ENCODE peak calls at places on chromosomes 13 and 19, in five cellular contexts. U is adrenal gland, Z is uterus, O is Peyer's patch, G is IMR-90. V is an unnamed sample.

GRCh38 chr13:21637296-21637695 is 33.3 kb upstream of the MICU2 start:
- DNase-seq in O (no peak), G (peak; percentile 43), U (peak; percentile 64), Z (no peak), V (peak; percentile 82)

GRCh38 chr13:25683056-25683455 is 311.3 kb downstream of the ATP8A2 start:
- DNase-seq in O (no peak), Z (no peak), G (no peak), U (no peak), V (no peak)

GRCh38 chr13:106499905-106500304 is 35.6 kb downstream of the EFNB2 start:
- DNase-seq in Z (no peak), O (no peak), G (peak; percentile 47), U (no peak), V (no peak)

GRCh38 chr19:40763963-40764362 is 11.4 kb upstream of the MIA start:
- DNase-seq in G (no peak), U (no peak), Z (no peak), O (no peak), V (no peak)

GRCh38 chr19:2261438-2262172 is 5.4 kb upstream of the JSRP1 start:
- DNase-seq in Z (no peak), O (peak; percentile 54), G (no peak), U (peak; percentile 60), V (peak; percentile 60)

GRCh38 chr19:54937926-54938325 is 9.4 kb downstream of the NLRP7 start:
- DNase-seq in Z (no peak), G (no peak), U (no peak), O (peak; percentile 33), V (no peak)

GRCh38 chr13:78334059-78334458 is 269.3 kb downstream of the POU4F1 start:
- DNase-seq in Z (no peak), U (no peak), G (no peak), O (no peak), V (no peak)

GRCh38 chr19:23318143-23318542 is 67.9 kb upstream of the ZNF724 start:
- DNase-seq in G (peak; percentile 10), U (no peak), Z (no peak), O (no peak), V (no peak)

GRCh38 chr19:449916-450315 is 10.9 kb downstream of the SHC2 start:
- DNase-seq in U (no peak), G (no peak), O (no peak), Z (no peak), V (no peak)

GRCh38 chr19:40006273-40006691 is 9.4 kb downstream of the ZNF546 start:
- DNase-seq in U (no peak), O (no peak), G (peak; percentile 95), Z (no peak), V (no peak)

GRCh38 chr19:35816846-35817245 is 4.2 kb upstream of the PRODH2 start:
- DNase-seq in O (no peak), G (no peak), Z (no peak), U (no peak), V (no peak)

GRCh38 chr13:46852168-46852567 is 44.7 kb downstream of the HTR2A start:
- DNase-seq in G (no peak), Z (no peak), U (no peak), O (no peak), V (no peak)

GRCh38 chr13:64579331-64579730 is 2650.8 kb downstream of the PCDH9 start:
- DNase-seq in Z (no peak), G (no peak), U (no peak), O (no peak), V (no peak)

GRCh38 chr19:3358392-3358918 is 7.9 kb upstream of the NFIC start:
- DNase-seq in G (no peak), U (no peak), Z (no peak), O (no peak), V (no peak)

GRCh38 chr13:75079226-75079625 is 402.7 kb downstream of the TBC1D4 start:
- DNase-seq in Z (no peak), G (peak; percentile 66), O (no peak), U (no peak), V (no peak)

GRCh38 chr13:113972451-113973217 is 1.2 kb downstream of the C13orf46 start:
- DNase-seq in Z (no peak), U (no peak), G (peak; percentile 28), O (no peak), V (no peak)

GRCh38 chr13:107866666-107867623 is 348.4 kb downstream of the LIG4 start:
- DNase-seq in O (no peak), U (no peak), G (peak; percentile 66), Z (no peak), V (no peak)

GRCh38 chr13:90792335-90792734 is 555.2 kb upstream of the MIR17HG start:
- DNase-seq in O (no peak), U (no peak), G (no peak), Z (no peak), V (no peak)

GRCh38 chr13:108957369-108958012 is 328.1 kb downstream of the MYO16 start:
- DNase-seq in Z (no peak), G (peak; percentile 85), O (no peak), U (peak; percentile 55), V (no peak)

GRCh38 chr13:21234537-21234936 is 58.1 kb downstream of the MRPL57 start:
- DNase-seq in G (no peak), U (no peak), Z (no peak), O (no peak), V (no peak)

GRCh38 chr19:36054119-36054732 is at the start of gene THAP8:
- DNase-seq in G (peak; percentile 99), Z (peak; percentile 100), O (peak; percentile 100), U (peak; percentile 100), V (peak; percentile 100)

GRCh38 chr19:343941-344624 is 513 bp downstream of the MIER2 start:
- DNase-seq in Z (peak; percentile 27), G (no peak), O (no peak), U (no peak), V (no peak)

GRCh38 chr19:55668603-55669348 is 6.2 kb upstream of the EPN1 start:
- DNase-seq in O (no peak), G (no peak), Z (no peak), U (no peak), V (no peak)

GRCh38 chr13:23724196-23724970 is 154.2 kb downstream of the TNFRSF19 start:
- DNase-seq in G (peak; percentile 71), Z (no peak), O (no peak), U (no peak), V (no peak)
- TF ChIP-seq POLR2A in G (no peak), Z (no peak), O (no peak), U (no peak), V (no peak)

DNA sequence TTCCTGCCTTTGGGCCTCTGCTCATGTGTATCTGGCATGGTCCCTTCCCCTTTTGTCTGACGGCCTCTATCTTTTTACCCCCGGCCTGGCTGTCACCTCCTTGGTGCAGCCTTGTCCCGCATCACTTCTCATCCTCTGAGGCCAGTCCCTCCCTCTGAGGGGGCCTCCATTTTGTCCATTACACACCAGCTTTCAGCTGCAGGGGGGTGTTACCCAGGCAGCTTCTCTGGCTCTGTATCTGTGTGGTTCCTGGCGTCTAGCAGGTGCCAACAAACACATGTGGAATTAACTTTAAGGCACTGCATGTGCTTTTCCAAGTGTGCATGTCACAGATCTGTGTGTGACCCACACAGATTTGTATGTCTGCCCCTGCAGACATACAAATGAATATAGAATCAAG is 52.4 kb downstream of the LYL1 start:
- DNase-seq in O (no peak), G (no peak), U (no peak), Z (no peak), V (no peak)
- H3K27me3 ChIP-seq in O (no peaks in the 10 kb centered on the region), G (no peaks in the 10 kb centered on the region), U (no peaks in the 10 kb centered on the region), Z (no peaks in the 10 kb centered on the region), V (no peaks in the 10 kb centered on the region)

GRCh38 chr13:52847682-52848432 is 583 bp downstream of the PCDH8 start:
- DNase-seq in G (no peak), Z (no peak), O (no peak), U (no peak), V (no peak)

GRCh38 chr13:52846567-52847321 is 1.7 kb downstream of the PCDH8 start:
- DNase-seq in U (peak; percentile 62), G (peak; percentile 2), O (no peak), Z (no peak), V (no peak)

GRCh38 chr13:52847322-52847681 is 1.1 kb downstream of the PCDH8 start:
- DNase-seq in O (no peak), Z (no peak), U (no peak), G (no peak), V (no peak)

GRCh38 chr13:52845334-52845761 is 3.1 kb downstream of the PCDH8 start:
- DNase-seq in O (no peak), G (no peak), U (no peak), Z (no peak), V (no peak)

DNA sequence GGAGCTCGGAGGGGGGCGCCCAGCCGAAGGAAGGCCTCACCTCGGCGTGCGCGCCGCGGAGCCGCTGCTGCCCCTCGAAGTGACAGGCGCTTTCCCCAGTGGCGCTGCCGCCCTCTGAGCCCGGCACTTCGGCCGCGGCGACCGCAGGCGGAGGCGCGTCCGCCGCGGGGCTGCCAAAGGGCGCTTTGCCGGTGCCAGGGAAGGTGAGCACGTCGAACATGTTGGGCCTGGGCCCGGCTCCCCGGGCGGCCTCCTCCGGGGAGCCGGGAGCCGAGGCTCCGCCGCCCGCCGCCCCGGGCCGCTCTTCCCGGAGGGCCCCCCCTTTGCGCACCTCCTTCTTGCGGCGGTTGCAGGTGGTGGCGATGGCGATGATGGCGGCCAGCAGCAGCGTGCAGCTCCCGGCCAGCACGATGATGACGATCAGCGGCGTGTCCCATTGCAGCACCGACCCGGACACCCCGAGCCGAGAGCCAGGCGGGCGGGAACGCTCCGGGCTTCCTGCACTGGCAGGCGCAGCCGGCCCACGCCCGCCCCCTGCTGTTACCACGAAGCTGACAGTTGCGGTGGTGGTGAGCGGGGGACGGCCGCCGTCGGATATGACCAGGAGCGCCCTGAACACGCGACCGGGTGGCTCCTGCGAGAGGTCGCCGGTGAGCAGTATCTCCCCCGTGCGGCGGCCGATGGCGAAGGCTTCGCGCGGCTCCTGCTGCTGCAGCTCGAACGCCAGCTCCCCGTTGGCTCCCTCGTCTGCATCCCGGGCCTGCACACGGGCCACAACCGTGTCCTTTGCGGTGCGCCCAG is 2.5 kb downstream of the PCDH8 start:
- DNase-seq in U (no peak), Z (no peak), G (no peak), O (no peak), V (no peak)
- TF ChIP-seq CTCF in U (peak; percentile 17), Z (no peak), G (peak; percentile 20), O (peak; percentile 34), V (no peak)

GRCh38 chr13:49690990-49691886 is at the start of gene EBPL:
- DNase-seq in G (peak; percentile 86), Z (peak; percentile 95), U (peak; percentile 96), O (peak; percentile 93), V (peak; percentile 95)
- TF ChIP-seq POLR2A in G (no peak), Z (peak; percentile 51), U (peak; percentile 75), O (peak; percentile 35), V (no peak)

GRCh38 chr19:44772969-44773368 is 4.7 kb upstream of the CBLC start:
- DNase-seq in G (peak; percentile 46), U (no peak), O (no peak), Z (no peak), V (no peak)
- H3K27me3 ChIP-seq in G (no peaks in the 10 kb centered on the region), U (no peaks in the 10 kb centered on the region), O (no peaks in the 10 kb centered on the region), Z (no peaks in the 10 kb centered on the region), V (peaks cover 3% of the 10 kb centered on the region)

DNA sequence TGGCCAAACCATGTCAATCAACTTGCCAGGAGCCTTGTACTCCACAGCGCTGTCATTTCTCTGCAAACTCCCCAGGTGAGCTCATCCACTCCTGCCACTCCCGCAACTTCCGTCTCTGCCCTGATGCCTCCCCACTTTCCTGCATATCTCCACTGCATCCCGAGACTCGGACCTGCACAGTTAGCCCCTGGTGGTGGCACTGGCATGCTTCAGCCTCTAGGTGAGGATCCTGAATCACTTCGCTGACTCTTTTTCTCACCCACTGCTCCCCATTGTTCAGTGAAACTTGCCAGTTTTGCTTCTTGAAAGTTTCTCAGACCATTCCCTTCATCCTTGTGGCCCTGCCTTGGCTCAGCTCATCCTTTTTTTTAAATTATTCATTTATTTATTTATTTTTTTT is 3.4 kb upstream of the CTU1 start:
- DNase-seq in O (no peak), Z (no peak), G (no peak), U (no peak), V (no peak)
- TF ChIP-seq CTCF in O (no peak), Z (no peak), G (no peak), U (peak; percentile 14), V (no peak)

GRCh38 chr19:4444765-4445741 is 12.5 kb downstream of the UBXN6 start:
- DNase-seq in Z (no peak), U (peak; percentile 81), O (no peak), G (no peak), V (no peak)
- TF ChIP-seq POLR2A in Z (no peak), U (peak; percentile 11), O (no peak), G (no peak), V (no peak)